ENCODE peak calls at places on chromosomes 3 and 15, in eight cellular contexts. G is PC-3, U is BE2C, K is uterus, H is OCI-LY7, A is fibroblast of mammary gland, F is retinal pigment epithelial cell, Z is Peyer's patch. T is an unnamed sample.

GRCh38 chr15:53522878-53523455 is 236.5 kb downstream of the WDR72 start:
- DNase-seq in F (no peak), Z (no peak), H (no peak), U (peak; percentile 59), K (no peak), A (no peak), G (peak; percentile 16), T (no peak)

GRCh38 chr3:173399001-173399400 is 1.5 kb downstream of the NLGN1 start:
- DNase-seq in H (no peak), K (no peak), U (no peak), G (no peak), A (no peak), F (no peak), Z (no peak), T (no peak)

GRCh38 chr15:100348578-100348977 is 6.8 kb upstream of the ADAMTS17 start:
- DNase-seq in G (peak; percentile 76), K (no peak), Z (no peak), A (no peak), H (no peak), F (no peak), U (no peak), T (no peak)

GRCh38 chr15:92629276-92629974 is 26.1 kb downstream of the FAM174B start:
- DNase-seq in Z (no peak), A (no peak), F (no peak), U (no peak), H (no peak), K (no peak), G (no peak), T (no peak)

GRCh38 chr3:105195260-105195659 is 171.4 kb upstream of the ALCAM start:
- DNase-seq in A (peak; percentile 58), K (no peak), F (no peak), H (no peak), Z (no peak), U (no peak), G (peak; percentile 50), T (peak; percentile 3)

GRCh38 chr3:127688416-127689265 is 15.9 kb downstream of the ABTB1 start:
- DNase-seq in K (peak; percentile 14), H (no peak), U (no peak), Z (peak; percentile 35), A (peak; percentile 21), F (no peak), G (peak; percentile 10), T (peak; percentile 29)

GRCh38 chr3:189714991-189715961 is 84.1 kb downstream of the TP63 start:
- DNase-seq in G (peak; percentile 84), U (no peak), A (peak; percentile 46), Z (no peak), K (no peak), F (peak; percentile 60), H (no peak), T (peak; percentile 82)

GRCh38 chr3:105691053-105691452 is 177.8 kb downstream of the CBLB start:
- DNase-seq in U (no peak), F (no peak), G (no peak), H (no peak), K (no peak), Z (no peak), A (no peak), T (no peak)

GRCh38 chr3:32391643-32392529 is at the start of gene CMTM7:
- DNase-seq in G (peak; percentile 89), A (peak; percentile 50), H (peak; percentile 68), F (no peak), K (peak; percentile 65), U (peak; percentile 61), Z (peak; percentile 74), T (peak; percentile 66)

GRCh38 chr15:31151301-31152233 is 50.0 kb upstream of the TRPM1 start:
- DNase-seq in U (no peak), Z (no peak), G (no peak), K (no peak), F (no peak), A (no peak), H (no peak), T (no peak)

GRCh38 chr3:151404316-151404715 is 19.8 kb upstream of the P2RY12 start:
- DNase-seq in K (no peak), U (no peak), H (no peak), Z (no peak), F (no peak), A (peak; percentile 56), G (peak; percentile 23), T (peak; percentile 78)

GRCh38 chr3:124834723-124835718 is 52.1 kb downstream of the ITGB5 start:
- DNase-seq in U (peak; percentile 64), H (peak; percentile 25), Z (peak; percentile 66), K (peak; percentile 60), A (peak; percentile 93), F (peak; percentile 90), G (peak; percentile 75), T (peak; percentile 99)

GRCh38 chr3:187290561-187290960 is 976 bp downstream of the MASP1 start:
- DNase-seq in G (no peak), U (no peak), K (no peak), Z (no peak), F (no peak), A (no peak), H (no peak), T (peak; percentile 49)

GRCh38 chr3:187291001-187291511 is 481 bp downstream of the MASP1 start:
- DNase-seq in Z (no peak), F (no peak), K (peak; percentile 43), U (no peak), H (no peak), A (peak; percentile 47), G (no peak), T (peak; percentile 82)

GRCh38 chr3:187292631-187293513 is 1.3 kb upstream of the MASP1 start:
- DNase-seq in A (peak; percentile 38), G (no peak), Z (no peak), H (no peak), F (peak; percentile 16), U (no peak), K (no peak), T (peak; percentile 45)

GRCh38 chr3:187292186-187292585 is 649 bp upstream of the MASP1 start:
- DNase-seq in F (no peak), H (no peak), Z (no peak), G (no peak), A (no peak), K (no peak), U (no peak), T (peak; percentile 40)

GRCh38 chr3:187291512-187292132 is at the start of gene MASP1:
- DNase-seq in Z (no peak), G (no peak), K (no peak), A (no peak), U (no peak), F (no peak), H (no peak), T (peak; percentile 73)
- H3K4me3 ChIP-seq in Z (peak within 1 kb of the TSS; percentile 19), G (no peak within 1 kb of the TSS), K (peak within 1 kb of the TSS; percentile 46), A (peak within 1 kb of the TSS; percentile 18), U (no peak within 1 kb of the TSS), F (peak within 1 kb of the TSS; percentile 3), H (no peak within 1 kb of the TSS), T (peak within 1 kb of the TSS; percentile 74)

DNA sequence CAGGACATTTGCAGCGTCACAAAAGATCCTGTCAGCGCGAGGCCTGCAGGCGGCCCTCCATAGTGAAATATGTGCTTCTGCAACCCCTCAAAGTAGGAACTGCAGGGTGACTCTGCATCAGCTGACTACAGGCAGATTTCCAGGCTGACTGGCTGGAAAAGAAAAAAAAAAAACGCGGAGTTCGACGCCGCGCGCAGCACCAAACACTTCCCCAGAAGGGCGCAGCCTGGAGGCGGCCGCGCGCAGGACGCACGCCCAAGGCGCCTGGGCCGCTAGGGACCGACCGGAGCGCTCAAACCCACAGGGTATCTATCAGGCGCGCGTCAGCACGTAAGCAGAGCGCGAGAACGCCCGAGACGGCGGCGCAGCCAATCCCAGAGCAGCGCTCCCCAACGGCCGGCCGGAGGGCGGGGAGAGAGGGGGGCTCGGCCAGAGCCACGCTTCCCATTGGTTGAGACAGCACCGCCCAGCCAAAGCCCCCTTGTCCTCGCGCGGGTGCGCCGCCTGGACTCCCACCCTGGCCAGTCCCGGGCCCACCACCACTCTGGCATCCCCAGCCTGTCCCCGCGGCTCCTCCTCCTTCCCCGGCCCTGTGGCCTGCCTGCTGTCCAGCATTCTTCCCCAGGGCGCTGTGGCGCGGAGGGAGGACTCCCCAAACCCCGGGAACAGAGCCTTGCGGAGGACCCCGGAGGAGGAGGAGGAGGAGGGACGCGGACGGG is 1.0 kb downstream of the BDH1 start:
- DNase-seq in Z (peak; percentile 97), G (peak; percentile 98), F (peak; percentile 90), A (peak; percentile 94), U (peak; percentile 99), H (peak; percentile 97), K (peak; percentile 92), T (peak; percentile 97)
- TF ChIP-seq CTCF in Z (peak; percentile 64), G (peak; percentile 71), F (peak; percentile 59), A (no peak), U (peak; percentile 59), H (peak; percentile 69), K (peak; percentile 61), T (peak; percentile 57)

DNA sequence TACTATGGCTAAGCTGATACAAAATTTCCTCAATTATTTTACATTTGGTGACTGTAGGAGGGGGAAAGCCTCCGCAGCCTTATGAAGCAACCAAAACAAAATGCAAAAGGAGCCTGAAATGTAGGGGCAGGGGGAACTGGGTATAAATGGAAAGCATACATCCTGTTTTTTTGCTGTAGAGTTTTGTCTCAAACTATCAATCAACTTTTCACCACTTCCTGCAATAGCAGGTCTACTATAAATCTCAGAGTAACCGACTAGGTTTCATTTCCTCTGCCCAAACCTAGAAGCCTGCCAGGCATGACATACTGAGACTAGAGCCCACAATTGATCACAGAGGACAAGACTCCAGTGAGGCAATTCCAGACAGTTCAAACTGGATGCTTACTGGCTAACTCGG is 91.3 kb downstream of the SHQ1 start:
- DNase-seq in U (no peak), K (no peak), Z (no peak), F (no peak), H (peak; percentile 95), A (no peak), G (no peak), T (no peak)
- H3K4me3 ChIP-seq in U (no peak overlapping the region), K (no peak overlapping the region), Z (no peak overlapping the region), F (no peak overlapping the region), H (peak overlapping the region; percentile 56), A (no peak overlapping the region), G (no peak overlapping the region), T (no peak overlapping the region)

GRCh38 chr15:29917600-29918597 is 95.6 kb upstream of the TJP1 start:
- DNase-seq in U (no peak), G (peak; percentile 84), Z (no peak), K (no peak), H (no peak), A (peak; percentile 55), F (no peak), T (peak; percentile 87)

GRCh38 chr15:29920515-29920914 is 98.2 kb upstream of the TJP1 start:
- DNase-seq in U (no peak), F (no peak), G (peak; percentile 97), Z (peak; percentile 61), K (no peak), H (no peak), A (peak; percentile 28), T (no peak)

GRCh38 chr15:29922191-29922590 is 99.9 kb upstream of the TJP1 start:
- DNase-seq in F (no peak), Z (no peak), U (no peak), H (no peak), G (no peak), A (no peak), K (no peak), T (no peak)

GRCh38 chr15:29919380-29919881 is 97.2 kb upstream of the TJP1 start:
- DNase-seq in F (no peak), A (no peak), U (no peak), G (no peak), Z (no peak), K (no peak), H (no peak), T (no peak)

DNA sequence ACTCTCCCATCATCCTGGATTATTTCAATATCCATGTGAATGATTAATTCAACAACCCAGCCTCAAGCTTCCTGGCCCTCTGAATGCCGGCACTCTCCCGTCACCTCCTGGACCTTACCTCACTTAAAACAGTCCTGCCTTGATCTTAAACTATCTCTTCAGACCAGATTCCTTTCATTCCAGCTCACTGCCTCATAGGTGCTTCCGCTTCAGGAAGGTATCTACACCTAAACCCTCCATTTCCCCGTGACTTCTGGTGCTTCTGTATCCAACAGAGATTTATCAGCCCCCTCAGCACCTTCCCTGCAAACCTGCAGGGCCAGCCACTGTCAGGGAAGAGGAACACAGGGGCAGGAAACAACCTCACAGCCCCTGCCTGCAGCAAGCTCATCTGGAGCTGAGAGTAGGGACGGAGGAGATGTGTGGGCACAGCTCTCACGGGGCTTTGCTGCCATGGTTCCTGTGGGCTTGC is 98.9 kb upstream of the TJP1 start:
- DNase-seq in H (no peak), Z (no peak), F (no peak), A (no peak), G (peak; percentile 94), U (no peak), K (no peak), T (no peak)
- TF ChIP-seq CTCF in H (no peak), Z (no peak), F (no peak), A (no peak), G (no peak), U (no peak), K (no peak), T (no peak)